ENCODE peak calls at places on chromosomes 12 and 14, in nine cellular contexts. U, K, R, L, H, M, B, J and S are unnamed samples.

GRCh38 chr12:121144416-121144914 is 11.8 kb downstream of the P2RX7 start:
- DNase-seq in M (no peak), J (no peak), H (no peak), R (no peak), K (no peak), L (no peak), U (no peak), B (no peak), S (no peak)

GRCh38 chr12:123983822-123984485 is 10.9 kb downstream of the ZNF664 start:
- DNase-seq in K (peak; percentile 40), J (peak; percentile 60), H (no peak), R (no peak), L (peak; percentile 41), M (no peak), U (peak; percentile 60), B (no peak), S (no peak)

GRCh38 chr14:37116933-37117844 is 55.2 kb downstream of the SLC25A21 start:
- DNase-seq in M (no peak), J (peak; percentile 6), L (no peak), R (no peak), U (peak; percentile 79), H (peak; percentile 59), K (no peak), B (no peak), S (no peak)

GRCh38 chr12:48336066-48336465 is 14.7 kb downstream of the ZNF641 start:
- DNase-seq in R (no peak), K (no peak), U (no peak), M (no peak), H (no peak), L (no peak), B (no peak), J (no peak), S (no peak)

GRCh38 chr14:65377576-65377975 is 35.0 kb upstream of the FUT8 start:
- DNase-seq in L (no peak), U (no peak), R (no peak), H (no peak), J (no peak), B (no peak), M (no peak), K (no peak), S (peak; percentile 66)

GRCh38 chr12:27652174-27652763 is 44.0 kb upstream of the REP15 start:
- DNase-seq in L (peak; percentile 44), U (peak; percentile 86), H (peak; percentile 69), R (peak; percentile 8), M (no peak), K (peak; percentile 27), B (no peak), J (peak; percentile 58), S (peak; percentile 26)

GRCh38 chr12:43208627-43209026 is 343.4 kb downstream of the ADAMTS20 start:
- DNase-seq in L (no peak), B (no peak), J (no peak), U (no peak), R (no peak), M (no peak), K (no peak), H (no peak), S (no peak)

GRCh38 chr14:64444984-64445845 is 20.1 kb upstream of the AKAP5 start:
- DNase-seq in M (no peak), B (peak; percentile 47), H (no peak), R (peak; percentile 84), J (no peak), U (peak; percentile 84), K (peak; percentile 45), L (no peak), S (no peak)

GRCh38 chr14:100708349-100709217 is 18.1 kb upstream of the DLK1 start:
- DNase-seq in B (no peak), U (no peak), R (no peak), H (no peak), L (peak; percentile 54), K (peak; percentile 56), M (no peak), J (peak; percentile 35), S (peak; percentile 84)

GRCh38 chr14:89025581-89026236 is 201.3 kb downstream of the TTC8 start:
- DNase-seq in H (no peak), R (no peak), K (no peak), J (no peak), U (no peak), M (peak; percentile 85), B (peak; percentile 86), L (no peak), S (no peak)

GRCh38 chr12:89538902-89539301 is 13.1 kb upstream of the POC1B start:
- DNase-seq in B (no peak), R (no peak), M (no peak), H (no peak), K (no peak), J (no peak), L (no peak), U (no peak), S (no peak)

DNA sequence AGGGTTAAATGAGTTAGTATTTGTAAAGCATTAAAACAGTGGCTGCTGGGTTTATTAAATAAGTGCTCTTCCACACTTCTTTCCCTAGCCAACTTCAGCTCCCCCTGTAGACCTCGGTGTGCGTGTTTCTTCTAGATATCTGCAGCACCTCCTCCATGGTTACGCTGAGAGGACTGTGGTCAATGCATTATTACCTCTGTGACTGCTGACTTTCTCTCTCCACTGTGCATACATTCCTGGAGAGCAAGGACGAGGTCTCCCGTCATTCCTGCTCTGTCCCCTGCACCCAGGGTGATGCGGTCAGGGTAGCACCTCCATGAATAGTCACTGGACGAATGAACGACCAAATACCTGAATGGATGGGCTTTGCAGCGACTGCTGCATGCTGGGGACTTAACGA is 44.6 kb downstream of the ZFP36L1 start:
- DNase-seq in M (no peak), J (no peak), U (no peak), L (no peak), K (no peak), R (no peak), B (no peak), H (no peak), S (no peak)
- TF ChIP-seq POLR2AphosphoS5 in M (no peak), J (no peak), U (no peak), L (no peak), K (no peak), R (no peak), B (no peak), H (no peak), S (no peak)

GRCh38 chr12:100348657-100349454 is 8.0 kb upstream of the SLC17A8 start:
- DNase-seq in B (no peak), M (no peak), H (peak; percentile 5), R (no peak), L (no peak), K (no peak), U (peak; percentile 37), J (peak; percentile 33), S (no peak)
- TF ChIP-seq CTCF in B (no peak), M (no peak), H (peak; percentile 53), R (peak; percentile 8), L (no peak), K (peak; percentile 26), U (no peak), J (peak; percentile 57), S (no peak)

DNA sequence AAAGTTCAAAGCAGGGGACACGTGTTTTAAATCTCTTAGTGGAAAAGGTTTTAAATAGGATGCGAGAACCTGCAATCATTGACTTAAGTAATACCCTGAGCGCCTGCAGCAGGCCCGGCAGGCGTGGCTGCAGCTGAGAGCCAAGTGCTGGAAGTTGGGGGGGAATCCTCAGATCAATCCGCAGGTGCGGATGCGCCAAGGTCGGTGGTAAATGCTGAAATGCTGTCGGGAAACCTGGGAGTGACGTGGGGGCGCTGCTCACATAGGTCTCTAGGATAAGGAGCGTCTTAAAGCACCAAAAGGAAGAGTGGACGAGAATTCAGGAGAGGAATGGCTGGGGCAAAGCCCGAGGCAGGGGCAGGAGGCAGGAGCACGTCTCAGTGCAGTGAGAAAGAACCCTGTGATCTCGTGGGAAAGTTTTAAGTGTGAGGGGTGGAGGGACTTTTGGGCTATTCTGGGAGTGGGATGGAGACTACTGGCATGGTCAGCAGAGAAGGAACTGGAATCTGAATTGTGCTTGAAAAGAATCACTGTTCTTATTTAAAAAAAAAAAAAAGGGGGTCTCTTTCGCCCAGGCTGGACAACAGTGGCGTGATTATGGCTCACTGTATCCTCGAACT is 883 bp upstream of the CDCA4 start:
- DNase-seq in M (peak; percentile 71), U (no peak), H (no peak), J (peak; percentile 57), B (no peak), R (no peak), L (peak; percentile 29), K (peak; percentile 64), S (no peak)
- TF ChIP-seq POLR2AphosphoS5 in M (no peak), U (no peak), H (no peak), J (no peak), B (no peak), R (peak; percentile 19), L (no peak), K (no peak), S (no peak)

GRCh38 chr12:1934831-1935230 is 16.4 kb upstream of the CACNA2D4 start:
- DNase-seq in M (no peak), H (no peak), B (no peak), L (no peak), R (no peak), K (no peak), U (no peak), J (no peak), S (no peak)

GRCh38 chr12:1934068-1934467 is 15.6 kb upstream of the CACNA2D4 start:
- DNase-seq in M (no peak), L (no peak), H (no peak), J (no peak), K (no peak), B (no peak), R (no peak), U (no peak), S (no peak)

GRCh38 chr12:1935242-1935641 is 16.8 kb upstream of the CACNA2D4 start:
- DNase-seq in B (no peak), U (no peak), H (no peak), L (no peak), K (no peak), R (no peak), J (no peak), M (no peak), S (no peak)

GRCh38 chr12:1932264-1932777 is 13.9 kb upstream of the CACNA2D4 start:
- DNase-seq in K (peak; percentile 79), L (peak; percentile 81), H (no peak), M (peak; percentile 55), R (no peak), B (no peak), J (no peak), U (no peak), S (no peak)

GRCh38 chr12:1933342-1933992 is 15.0 kb upstream of the CACNA2D4 start:
- DNase-seq in B (no peak), L (peak; percentile 8), U (no peak), K (no peak), H (no peak), M (no peak), J (no peak), R (no peak), S (no peak)
- TF ChIP-seq CTCF in B (no peak), L (no peak), U (no peak), K (no peak), H (no peak), M (no peak), J (no peak), R (no peak), S (no peak)